ENCODE peak calls at places on chromosomes 16 and 17, in five cellular contexts. F, E, P, B and M are unnamed samples.

GRCh38 chr17:79923974-79924638 is 84.9 kb upstream of the CBX4 start:
- DNase-seq in F (no peak), P (peak), B (peak), E (peak), M (peak)

GRCh38 chr17:7213895-7214299 is 5.7 kb downstream of the DLG4 start:
- DNase-seq in P (peak), F (peak), E (peak), B (peak), M (peak)

GRCh38 chr17:78127240-78127887 is 1.2 kb downstream of the TMC6 start:
- DNase-seq in P (peak), B (no peak), E (peak), F (no peak), M (peak)

GRCh38 chr16:30183961-30184429 is 593 bp downstream of the CORO1A start:
- DNase-seq in B (no peak), P (no peak), E (peak), F (no peak), M (no peak)

GRCh38 chr16:17437142-17437720 is 33.5 kb downstream of the XYLT1 start:
- DNase-seq in P (peak), B (no peak), E (no peak), F (no peak), M (no peak)

GRCh38 chr17:78257810-78258322 is 26.4 kb downstream of the TMEM235 start:
- DNase-seq in P (no peak), B (peak), F (no peak), E (no peak), M (no peak)

GRCh38 chr16:67013823-67014640 is 14.9 kb upstream of the CBFB start:
- DNase-seq in F (no peak), B (peak), P (peak), E (peak), M (peak)

GRCh38 chr17:39194089-39194984 is 3.1 kb downstream of the CACNB1 start:
- DNase-seq in B (peak), P (peak), E (peak), F (no peak), M (peak)

GRCh38 chr16:31696968-31697743 is 169.5 kb downstream of the AHSP start:
- DNase-seq in P (peak), E (no peak), B (peak), F (no peak), M (no peak)

GRCh38 chr17:17042851-17043667 is 802 bp downstream of the MPRIP start:
- DNase-seq in P (peak), B (peak), E (peak), F (no peak), M (peak)

GRCh38 chr17:81537343-81537855 is 9.2 kb downstream of the FSCN2 start:
- DNase-seq in B (no peak), E (peak), P (peak), F (no peak), M (peak)

GRCh38 chr16:28108590-28109247 is 45.2 kb upstream of the GSG1L start:
- DNase-seq in P (no peak), F (no peak), E (no peak), B (no peak), M (no peak)

GRCh38 chr17:75822119-75822799 is 21.9 kb downstream of the UNC13D start:
- DNase-seq in P (no peak), B (no peak), E (no peak), F (peak), M (no peak)

GRCh38 chr17:59331929-59332889 is 754 bp downstream of the YPEL2 start:
- DNase-seq in F (no peak), P (peak), B (no peak), E (peak), M (peak)

GRCh38 chr16:87471278-87472141 is 21.3 kb downstream of the ZCCHC14 start:
- DNase-seq in F (no peak), B (no peak), E (peak), P (no peak), M (no peak)

GRCh38 chr16:35192993-35193392 is 1733.6 kb downstream of the TP53TG3F start:
- DNase-seq in E (no peak), F (no peak), P (no peak), B (no peak), M (no peak)

GRCh38 chr16:21197115-21197514 is 14.3 kb downstream of the ZP2 start:
- DNase-seq in P (no peak), F (no peak), E (no peak), B (no peak), M (no peak)

GRCh38 chr17:45092932-45093430 is 31.9 kb downstream of the NMT1 start:
- DNase-seq in E (no peak), P (no peak), B (peak), F (peak), M (no peak)

GRCh38 chr16:75385507-75386152 is 47.7 kb downstream of the CFDP1 start:
- DNase-seq in P (peak), F (peak), B (peak), E (no peak), M (no peak)

GRCh38 chr16:68235882-68236803 is at the start of gene ESRP2:
- DNase-seq in E (peak), B (no peak), F (no peak), P (peak), M (peak)

GRCh38 chr17:17870292-17870691 is 33.5 kb upstream of the SREBF1 start:
- DNase-seq in E (no peak), B (no peak), F (no peak), P (no peak), M (no peak)

GRCh38 chr17:5419356-5419958 is at the start of gene NUP88:
- DNase-seq in P (peak), E (peak), B (peak), F (peak), M (peak)

GRCh38 chr17:1060991-1061390 is 64.1 kb downstream of the TIMM22 start:
- DNase-seq in P (no peak), E (no peak), B (peak), F (peak), M (no peak)

GRCh38 chr16:1771072-1771863 is at the start of gene NME3:
- DNase-seq in P (peak), F (no peak), E (peak), B (peak), M (peak)

GRCh38 chr16:17836868-17837602 is 366.3 kb upstream of the XYLT1 start:
- DNase-seq in F (peak), E (no peak), P (no peak), B (peak), M (no peak)

GRCh38 chr16:81774348-81774747 is 4.7 kb upstream of the PLCG2 start:
- DNase-seq in B (no peak), P (no peak), F (no peak), E (no peak), M (peak)

GRCh38 chr17:58327363-58328194 is 1.0 kb downstream of the TSPOAP1 start:
- DNase-seq in B (no peak), E (no peak), P (no peak), F (no peak), M (no peak)

GRCh38 chr17:9467518-9467917 is 108.1 kb downstream of the STX8 start:
- DNase-seq in E (no peak), B (no peak), F (no peak), P (peak), M (peak)
- TF ChIP-seq CTCF in E (no peak), B (no peak), F (peak), P (no peak), M (peak)

GRCh38 chr16:11430601-11431317 is 85.5 kb downstream of the RMI2 start:
- DNase-seq in P (no peak), F (no peak), B (no peak), E (no peak), M (no peak)
- TF ChIP-seq CTCF in P (no peak), F (no peak), B (no peak), E (no peak), M (no peak)

GRCh38 chr16:5918553-5919127 is 821.0 kb upstream of the EEF2KMT start:
- DNase-seq in F (no peak), E (no peak), B (no peak), P (no peak), M (peak)
- TF ChIP-seq CTCF in F (peak), E (no peak), B (no peak), P (no peak), M (no peak)

DNA sequence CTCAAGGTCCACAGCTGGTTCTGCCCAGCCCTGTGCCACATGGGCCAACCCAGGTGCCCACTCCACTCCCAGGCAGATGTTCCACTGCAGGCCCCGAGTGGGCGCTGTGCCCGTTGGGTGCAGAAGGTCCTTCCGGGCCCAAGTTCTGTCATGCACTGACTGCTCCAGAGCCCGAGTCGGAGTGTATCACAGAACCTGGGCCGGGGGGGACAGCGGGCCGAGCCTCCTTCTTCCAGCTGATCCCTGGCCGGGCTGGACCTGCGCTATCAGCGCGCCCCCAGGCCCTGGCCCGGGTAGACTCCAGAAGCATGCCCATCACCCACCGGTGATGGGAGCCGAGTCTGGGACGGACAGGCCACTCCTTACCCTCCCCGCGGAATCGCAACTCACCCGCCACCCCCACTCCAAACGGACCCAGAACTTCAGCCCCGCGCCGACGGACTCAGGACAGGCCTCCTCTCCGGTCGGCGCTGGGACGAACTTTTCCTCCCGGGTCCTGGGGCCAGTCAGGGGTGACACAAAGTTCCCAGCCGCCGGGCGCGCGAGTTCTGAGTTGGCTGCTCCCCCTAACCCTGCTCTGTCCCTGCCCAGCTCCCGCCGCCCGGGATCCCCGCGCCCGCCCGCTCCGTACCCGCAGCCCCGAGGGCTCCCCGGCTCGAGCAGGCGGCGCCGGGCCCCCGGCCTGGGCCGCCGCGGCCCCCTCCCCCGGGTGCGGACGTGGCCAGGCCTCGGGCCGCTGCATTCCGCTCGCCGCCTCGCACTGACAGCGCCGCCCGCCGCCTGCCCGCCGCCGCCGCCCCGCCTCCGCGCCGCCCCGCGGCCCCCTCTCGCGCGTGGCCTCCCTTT is at the start of gene COPZ2:
- DNase-seq in E (peak), P (peak), F (no peak), B (peak), M (peak)
- TF ChIP-seq CTCF in E (peak), P (peak), F (peak), B (peak), M (peak)